ENCODE peak calls at places on chromosomes 2 and 18, in eight cellular contexts. U, Q, E, R, V, I, M and Z are unnamed samples.

GRCh38 chr2:220533485-220533884 is 906.1 kb downstream of the SLC4A3 start:
- DNase-seq in M (no peak), R (no peak), E (peak; percentile 94), Q (no peak), V (peak; percentile 4), I (no peak), U (no peak), Z (peak; percentile 5)

GRCh38 chr18:6819332-6819731 is 89.8 kb downstream of the ARHGAP28 start:
- DNase-seq in I (no peak), R (no peak), E (no peak), U (no peak), Q (no peak), M (no peak), V (no peak), Z (no peak)

GRCh38 chr2:9590635-9591034 is 35.0 kb upstream of the ADAM17 start:
- DNase-seq in V (no peak), U (no peak), E (no peak), M (no peak), I (no peak), R (no peak), Q (no peak), Z (no peak)

GRCh38 chr2:195956725-195957124 is 111.9 kb downstream of the DNAH7 start:
- DNase-seq in I (no peak), R (no peak), U (no peak), E (no peak), V (no peak), Q (no peak), M (no peak), Z (no peak)

GRCh38 chr18:76821356-76821874 is 942 bp upstream of the ZNF236 start:
- DNase-seq in V (no peak), E (no peak), Q (no peak), U (no peak), I (no peak), M (no peak), R (no peak), Z (no peak)

GRCh38 chr2:169727065-169727464 is 6.6 kb upstream of the KLHL23 start:
- DNase-seq in V (no peak), R (no peak), U (no peak), Q (no peak), M (no peak), I (no peak), E (peak; percentile 40), Z (no peak)

GRCh38 chr18:30957086-30957485 is 85.5 kb downstream of the DSC3 start:
- DNase-seq in I (no peak), M (no peak), U (no peak), Q (no peak), E (no peak), V (no peak), R (no peak), Z (no peak)

GRCh38 chr2:161243312-161243711 is 64.9 kb upstream of the PSMD14 start:
- DNase-seq in V (no peak), Q (no peak), I (no peak), U (no peak), E (peak; percentile 61), M (no peak), R (no peak), Z (no peak)

GRCh38 chr2:10452334-10452733 is 4.2 kb upstream of the ODC1 start:
- DNase-seq in Q (no peak), E (no peak), I (no peak), V (peak; percentile 80), M (peak; percentile 66), R (no peak), U (no peak), Z (no peak)

GRCh38 chr2:119765404-119766002 is 5.8 kb downstream of the PTPN4 start:
- DNase-seq in E (no peak), Q (no peak), V (no peak), U (no peak), R (no peak), I (no peak), M (no peak), Z (no peak)

GRCh38 chr2:128868686-128869551 is 550.3 kb upstream of the HS6ST1 start:
- DNase-seq in U (no peak), V (no peak), R (no peak), M (no peak), I (no peak), Q (no peak), E (peak; percentile 29), Z (no peak)

GRCh38 chr2:72934683-72935610 is 17.6 kb downstream of the EMX1 start:
- DNase-seq in I (no peak), E (peak; percentile 81), R (no peak), U (no peak), V (no peak), Q (no peak), M (peak; percentile 66), Z (no peak)

GRCh38 chr18:50906843-50907242 is 27.9 kb downstream of the ME2 start:
- DNase-seq in E (no peak), Q (no peak), V (no peak), R (no peak), I (no peak), M (no peak), U (no peak), Z (no peak)

GRCh38 chr2:76861708-76862107 is 660.5 kb downstream of the LRRTM4 start:
- DNase-seq in I (no peak), E (no peak), U (no peak), R (no peak), Q (no peak), M (no peak), V (no peak), Z (no peak)

GRCh38 chr2:30250421-30250820 is 19.1 kb downstream of the LBH start:
- DNase-seq in M (no peak), E (no peak), U (no peak), I (peak; percentile 8), R (no peak), Q (no peak), V (no peak), Z (no peak)

GRCh38 chr2:30218814-30219213 is 12.5 kb upstream of the LBH start:
- DNase-seq in E (peak; percentile 62), U (no peak), Q (no peak), V (no peak), R (no peak), I (no peak), M (no peak), Z (no peak)

GRCh38 chr2:47699533-47700215 is 83.3 kb upstream of the MSH6 start:
- DNase-seq in M (no peak), R (no peak), E (no peak), U (no peak), I (no peak), V (no peak), Q (no peak), Z (no peak)
- H3K4me1 ChIP-seq in M (no peaks in the 10 kb centered on the region), R (no peaks in the 10 kb centered on the region), E (peaks cover 9% of the 10 kb centered on the region), U (no peaks in the 10 kb centered on the region), I (no peaks in the 10 kb centered on the region), V (no peaks in the 10 kb centered on the region), Q (peaks cover 4% of the 10 kb centered on the region), Z (peaks cover 7% of the 10 kb centered on the region)

GRCh38 chr2:43595603-43596412 is at the start of gene THADA:
- DNase-seq in M (peak; percentile 98), Q (peak; percentile 100), R (peak; percentile 96), V (peak; percentile 97), U (peak; percentile 96), E (peak; percentile 99), I (peak; percentile 100), Z (peak; percentile 98)
- H3K4me1 ChIP-seq in M (peaks cover 8% of the 10 kb centered on the region), Q (peaks cover 22% of the 10 kb centered on the region), R (peaks cover 13% of the 10 kb centered on the region), V (peaks cover 11% of the 10 kb centered on the region), U (peaks cover 12% of the 10 kb centered on the region), E (no peaks in the 10 kb centered on the region), I (peaks cover 7% of the 10 kb centered on the region), Z (no peaks in the 10 kb centered on the region)

GRCh38 chr2:105763076-105763475 is 18.4 kb downstream of the NCK2 start:
- DNase-seq in Q (no peak), E (no peak), R (no peak), M (no peak), U (no peak), I (no peak), V (no peak), Z (no peak)

GRCh38 chr2:105760191-105760590 is 15.5 kb downstream of the NCK2 start:
- DNase-seq in E (peak; percentile 30), V (no peak), M (no peak), R (no peak), Q (no peak), I (no peak), U (no peak), Z (no peak)

GRCh38 chr2:105764059-105764458 is 19.3 kb downstream of the NCK2 start:
- DNase-seq in Q (no peak), M (no peak), U (no peak), I (no peak), V (no peak), E (no peak), R (no peak), Z (no peak)

GRCh38 chr2:105760639-105761337 is 16.1 kb downstream of the NCK2 start:
- DNase-seq in M (no peak), U (no peak), I (no peak), V (no peak), E (no peak), R (no peak), Q (no peak), Z (no peak)

DNA sequence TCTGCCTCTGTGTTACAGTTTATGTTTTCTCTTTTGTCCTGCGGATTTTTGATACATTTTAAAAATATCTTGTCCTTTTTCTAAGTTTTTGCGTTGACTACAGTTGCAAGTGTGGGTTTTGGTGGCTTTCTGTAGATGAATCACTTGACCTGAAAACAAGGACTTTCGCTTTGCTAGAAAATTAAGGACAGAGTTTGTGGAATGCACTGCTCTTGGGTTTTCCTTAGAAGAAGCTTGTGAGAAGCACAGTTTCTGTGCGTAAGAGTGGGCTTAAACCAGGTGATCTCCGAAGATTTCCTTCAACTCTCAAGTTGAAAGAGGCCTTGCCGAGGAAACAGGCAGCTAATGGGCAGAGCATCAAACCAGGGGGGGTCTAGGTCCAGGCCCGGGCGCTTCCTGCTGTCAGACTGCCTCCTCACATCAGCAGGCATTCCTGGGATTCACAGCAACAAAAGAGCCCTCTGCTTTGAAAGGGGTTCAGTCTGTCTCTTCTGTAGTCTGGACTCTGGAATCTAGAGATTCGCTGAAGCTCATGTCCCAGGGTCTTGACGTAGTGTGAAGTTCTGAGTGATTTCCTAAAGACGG is 17.3 kb downstream of the NCK2 start:
- DNase-seq in E (peak; percentile 92), I (no peak), R (no peak), M (no peak), U (no peak), V (peak; percentile 36), Q (no peak), Z (peak; percentile 55)
- H3K4me1 ChIP-seq in E (peaks cover 15% of the 10 kb centered on the region), I (no peaks in the 10 kb centered on the region), R (peaks cover 97% of the 10 kb centered on the region), M (peaks cover 6% of the 10 kb centered on the region), U (peaks cover 72% of the 10 kb centered on the region), V (peaks cover 10% of the 10 kb centered on the region), Q (peaks cover 55% of the 10 kb centered on the region), Z (peaks cover 7% of the 10 kb centered on the region)

GRCh38 chr2:134247679-134248078 is 6.2 kb upstream of the MGAT5 start:
- DNase-seq in U (no peak), R (no peak), V (no peak), Q (no peak), M (no peak), E (no peak), I (no peak), Z (no peak)

GRCh38 chr2:134244587-134244986 is 9.3 kb upstream of the MGAT5 start:
- DNase-seq in M (no peak), E (no peak), I (no peak), V (no peak), Q (no peak), U (no peak), R (no peak), Z (no peak)

GRCh38 chr2:134246154-134246874 is 7.6 kb upstream of the MGAT5 start:
- DNase-seq in M (no peak), V (no peak), R (no peak), U (no peak), I (no peak), Q (no peak), E (no peak), Z (no peak)

GRCh38 chr2:134244091-134244490 is 9.8 kb upstream of the MGAT5 start:
- DNase-seq in R (no peak), V (no peak), M (no peak), U (no peak), Q (no peak), I (no peak), E (no peak), Z (no peak)

GRCh38 chr2:134245340-134245984 is 8.4 kb upstream of the MGAT5 start:
- DNase-seq in I (peak; percentile 67), Q (peak; percentile 84), V (peak; percentile 43), M (peak; percentile 70), U (peak; percentile 66), R (peak; percentile 62), E (peak; percentile 72), Z (no peak)
- H3K4me1 ChIP-seq in I (no peaks in the 10 kb centered on the region), Q (peaks cover 70% of the 10 kb centered on the region), V (peaks cover 6% of the 10 kb centered on the region), M (peaks cover 33% of the 10 kb centered on the region), U (peaks cover 61% of the 10 kb centered on the region), R (peaks cover 78% of the 10 kb centered on the region), E (peaks cover 8% of the 10 kb centered on the region), Z (peaks cover 1% of the 10 kb centered on the region)